ENCODE peak calls at places on chromosomes 1 and 21, in ten cellular contexts. V is H9, J is AG04450, S is esophagus squamous epithelium, A is adrenal gland, N is left lung, H is sigmoid colon, I is AG09309, Q is left ventricle myocardium inferior, W is type B pancreatic cell. Y is an unnamed sample.

GRCh38 chr1:148010527-148010926 is 82.3 kb downstream of the GPR89B start:
- DNase-seq in V (no peak), J (no peak), S (no peak), A (no peak), N (no peak), H (no peak), I (no peak), Q (no peak), W (no peak), Y (no peak)

GRCh38 chr1:231410041-231410591 is 12.0 kb downstream of the EGLN1 start:
- DNase-seq in V (no peak), J (peak; percentile 36), S (no peak), A (no peak), N (no peak), H (no peak), I (no peak), Q (no peak), W (no peak), Y (no peak)

GRCh38 chr1:162323023-162323422 is 53.6 kb downstream of the SPATA46 start:
- DNase-seq in V (no peak), J (no peak), S (no peak), A (no peak), N (no peak), H (no peak), I (no peak), Q (no peak), W (no peak), Y (no peak)

GRCh38 chr21:38852278-38852677 is 46.5 kb downstream of the ETS2 start:
- DNase-seq in V (no peak), J (no peak), S (no peak), A (no peak), N (no peak), H (no peak), I (no peak), Q (no peak), W (no peak), Y (no peak)

GRCh38 chr1:198171667-198172294 is 15.0 kb downstream of the NEK7 start:
- DNase-seq in V (no peak), J (no peak), S (no peak), A (no peak), N (no peak), H (no peak), I (no peak), Q (no peak), W (no peak), Y (no peak)

GRCh38 chr1:87644033-87644432 is 315.4 kb downstream of the LMO4 start:
- DNase-seq in V (no peak), J (no peak), S (no peak), A (no peak), N (no peak), H (no peak), I (no peak), Q (no peak), W (no peak), Y (no peak)

GRCh38 chr21:46071082-46071481 is 26.8 kb upstream of the COL6A2 start:
- DNase-seq in V (peak; percentile 12), J (no peak), S (no peak), A (peak; percentile 10), N (no peak), H (peak; percentile 48), I (no peak), Q (no peak), W (peak; percentile 43), Y (no peak)

GRCh38 chr1:67831850-67832513 is 1.3 kb downstream of the GNG12 start:
- DNase-seq in V (no peak), J (no peak), S (no peak), A (peak; percentile 69), N (peak; percentile 77), H (peak; percentile 85), I (peak; percentile 21), Q (peak; percentile 43), W (no peak), Y (no peak)

GRCh38 chr1:25810341-25811299 is 9.1 kb upstream of the MTFR1L start:
- DNase-seq in V (peak; percentile 86), J (no peak), S (no peak), A (peak; percentile 83), N (peak; percentile 93), H (peak; percentile 82), I (no peak), Q (peak; percentile 73), W (peak; percentile 87), Y (peak; percentile 82)

GRCh38 chr1:150543500-150544143 is 5.6 kb upstream of the ADAMTSL4 start:
- DNase-seq in V (no peak), J (no peak), S (no peak), A (no peak), N (no peak), H (no peak), I (no peak), Q (peak; percentile 61), W (no peak), Y (no peak)

GRCh38 chr21:15743593-15743992 is 13.8 kb downstream of the USP25 start:
- DNase-seq in V (no peak), J (no peak), S (no peak), A (no peak), N (no peak), H (no peak), I (no peak), Q (no peak), W (no peak), Y (no peak)

GRCh38 chr1:6041432-6042062 is 4.1 kb upstream of the KCNAB2 start:
- DNase-seq in V (peak; percentile 76), J (no peak), S (no peak), A (no peak), N (peak; percentile 87), H (no peak), I (no peak), Q (no peak), W (no peak), Y (peak; percentile 27)

GRCh38 chr1:227869851-227870305 is 54.4 kb downstream of the PRSS38 start:
- DNase-seq in V (no peak), J (no peak), S (no peak), A (no peak), N (no peak), H (no peak), I (no peak), Q (no peak), W (no peak), Y (no peak)

GRCh38 chr1:27572679-27573426 is 31.1 kb downstream of the AHDC1 start:
- DNase-seq in V (no peak), J (no peak), S (no peak), A (peak; percentile 71), N (no peak), H (peak; percentile 75), I (no peak), Q (peak; percentile 36), W (no peak), Y (no peak)

GRCh38 chr1:223549740-223550139 is 115.8 kb downstream of the CAPN8 start:
- DNase-seq in V (no peak), J (no peak), S (no peak), A (no peak), N (no peak), H (no peak), I (no peak), Q (no peak), W (no peak), Y (no peak)
- TF ChIP-seq CTCF in V (peak; percentile 29), J (no peak), S (no peak), A (no peak), N (no peak), H (no peak), I (no peak), Q (no peak), W (no peak), Y (no peak)

DNA sequence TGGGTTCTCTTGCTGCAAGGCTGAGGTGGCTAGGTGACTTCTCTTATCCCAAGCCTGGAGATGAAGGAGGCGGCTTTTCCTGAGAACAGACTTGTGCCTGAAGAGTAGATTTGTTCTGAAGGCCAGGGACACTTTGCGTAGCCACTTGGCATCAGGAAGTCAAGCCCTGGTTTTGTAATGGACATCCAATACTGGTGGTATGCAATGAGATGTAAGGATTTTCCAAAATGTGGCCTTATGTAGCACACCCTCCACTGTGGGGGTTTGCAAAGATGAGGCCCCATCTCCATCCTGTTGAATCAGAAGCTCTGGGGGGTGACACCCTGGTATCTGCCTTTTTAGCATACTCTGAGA is 124.5 kb upstream of the IPO9 start:
- DNase-seq in V (no peak), J (no peak), S (no peak), A (no peak), N (no peak), H (no peak), I (no peak), Q (no peak), W (no peak), Y (no peak)
- TF ChIP-seq CTCF in V (no peak), J (no peak), S (peak; percentile 5), A (no peak), N (no peak), H (peak; percentile 2), I (no peak), Q (peak; percentile 35), W (peak; percentile 0), Y (peak; percentile 45)

GRCh38 chr1:222061711-222062359 is 319.9 kb upstream of the DUSP10 start:
- DNase-seq in V (no peak), J (no peak), S (no peak), A (no peak), N (no peak), H (no peak), I (no peak), Q (no peak), W (no peak), Y (no peak)

GRCh38 chr1:222057162-222057561 is 315.3 kb upstream of the DUSP10 start:
- DNase-seq in V (no peak), J (no peak), S (no peak), A (no peak), N (no peak), H (no peak), I (no peak), Q (no peak), W (no peak), Y (no peak)

GRCh38 chr1:222054416-222054815 is 312.5 kb upstream of the DUSP10 start:
- DNase-seq in V (no peak), J (no peak), S (no peak), A (no peak), N (no peak), H (no peak), I (no peak), Q (no peak), W (no peak), Y (no peak)

GRCh38 chr1:222060247-222060851 is 318.5 kb upstream of the DUSP10 start:
- DNase-seq in V (no peak), J (no peak), S (no peak), A (no peak), N (no peak), H (no peak), I (no peak), Q (no peak), W (no peak), Y (no peak)

DNA sequence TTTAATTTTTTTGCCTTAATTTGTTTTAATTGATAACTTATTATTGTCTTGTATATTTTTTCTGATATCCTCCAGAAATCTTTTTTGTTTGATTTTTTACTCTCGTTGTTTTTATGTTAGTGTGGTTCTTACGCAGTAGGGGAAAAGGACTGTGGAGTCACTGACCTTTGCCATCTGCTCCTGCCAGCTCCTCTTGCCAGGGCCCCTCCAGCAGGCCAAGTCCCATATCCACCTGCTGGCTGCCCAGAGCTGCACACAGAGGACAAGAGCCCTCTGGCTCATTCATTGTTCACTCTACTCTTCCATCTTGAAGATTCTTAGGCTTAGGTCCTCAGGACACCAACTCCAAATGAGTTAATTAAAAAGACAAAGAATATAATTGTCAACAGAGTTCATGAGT is 316.4 kb upstream of the DUSP10 start:
- DNase-seq in V (no peak), J (no peak), S (no peak), A (no peak), N (no peak), H (no peak), I (no peak), Q (no peak), W (no peak), Y (no peak)
- TF ChIP-seq CTCF in V (no peak), J (no peak), S (no peak), A (no peak), N (no peak), H (no peak), I (no peak), Q (no peak), W (no peak), Y (no peak)

GRCh38 chr1:160168609-160169369 is 17.4 kb downstream of the ATP1A4 start:
- DNase-seq in V (peak; percentile 86), J (no peak), S (no peak), A (no peak), N (no peak), H (no peak), I (no peak), Q (no peak), W (no peak), Y (no peak)
- TF ChIP-seq CTCF in V (peak; percentile 53), J (no peak), S (no peak), A (no peak), N (no peak), H (no peak), I (peak; percentile 21), Q (no peak), W (no peak), Y (no peak)

Y was measured in natural killer cell.